ENCODE peak calls at places on chromosomes 12 and 14, in eight cellular contexts. G is left ventricle myocardium inferior, T is transverse colon, A is tibial nerve, Q is ovary, L is A549, O is OCI-LY7, I is right lobe of liver. C is an unnamed sample.

GRCh38 chr12:75720807-75721206 is 209.4 kb upstream of the KRR1 start:
- DNase-seq in G (no peak), T (no peak), A (no peak), Q (no peak), L (no peak), O (no peak), I (no peak), C (no peak)

GRCh38 chr12:119727600-119728436 is 59.9 kb downstream of the PRKAB1 start:
- DNase-seq in G (no peak), T (no peak), A (no peak), Q (no peak), L (no peak), O (peak; percentile 3), I (no peak), C (no peak)

GRCh38 chr14:33357225-33358010 is 418.7 kb downstream of the NPAS3 start:
- DNase-seq in G (no peak), T (peak; percentile 64), A (no peak), Q (no peak), L (no peak), O (no peak), I (no peak), C (no peak)

GRCh38 chr12:88529531-88530488 is 50.5 kb downstream of the KITLG start:
- DNase-seq in G (no peak), T (no peak), A (no peak), Q (no peak), L (no peak), O (no peak), I (no peak), C (no peak)

GRCh38 chr12:3202734-3203446 is 125.7 kb downstream of the TSPAN9 start:
- DNase-seq in G (no peak), T (peak; percentile 39), A (peak; percentile 75), Q (peak; percentile 83), L (peak; percentile 47), O (peak; percentile 49), I (peak; percentile 50), C (peak; percentile 40)

GRCh38 chr12:3683670-3684069 is 69.2 kb downstream of the CRACR2A start:
- DNase-seq in G (no peak), T (no peak), A (no peak), Q (no peak), L (no peak), O (no peak), I (no peak), C (no peak)

GRCh38 chr12:19088576-19088975 is 41.0 kb upstream of the PLEKHA5 start:
- DNase-seq in G (no peak), T (no peak), A (no peak), Q (no peak), L (no peak), O (no peak), I (no peak), C (no peak)

GRCh38 chr14:51859136-51859535 is 1.3 kb upstream of the GNG2 start:
- DNase-seq in G (no peak), T (no peak), A (no peak), Q (no peak), L (no peak), O (no peak), I (no peak), C (no peak)

GRCh38 chr12:4909734-4910501 is at the start of gene KCNA1:
- DNase-seq in G (no peak), T (no peak), A (no peak), Q (no peak), L (no peak), O (no peak), I (no peak), C (no peak)

GRCh38 chr12:117412465-117413190 is 51.2 kb upstream of the NOS1 start:
- DNase-seq in G (peak; percentile 38), T (no peak), A (no peak), Q (no peak), L (no peak), O (no peak), I (no peak), C (no peak)

GRCh38 chr14:89899917-89900680 is 54.4 kb downstream of the EFCAB11 start:
- DNase-seq in G (no peak), T (no peak), A (no peak), Q (no peak), L (no peak), O (peak; percentile 37), I (no peak), C (no peak)

GRCh38 chr12:128879898-128880764 is 26.9 kb downstream of the GLT1D1 start:
- DNase-seq in G (no peak), T (no peak), A (no peak), Q (no peak), L (no peak), O (no peak), I (no peak), C (no peak)

GRCh38 chr14:31419179-31420012 is 954 bp downstream of the HEATR5A start:
- DNase-seq in G (no peak), T (no peak), A (no peak), Q (no peak), L (no peak), O (no peak), I (no peak), C (no peak)

GRCh38 chr14:76653875-76654572 is 107.2 kb upstream of the VASH1 start:
- DNase-seq in G (no peak), T (no peak), A (no peak), Q (no peak), L (no peak), O (no peak), I (no peak), C (no peak)

GRCh38 chr14:60862283-60862682 is 118.6 kb downstream of the TRMT5 start:
- DNase-seq in G (no peak), T (peak; percentile 82), A (peak; percentile 68), Q (no peak), L (no peak), O (no peak), I (no peak), C (no peak)

GRCh38 chr12:93442411-93443340 is 929 bp upstream of the UBE2N start:
- DNase-seq in G (no peak), T (no peak), A (no peak), Q (no peak), L (no peak), O (no peak), I (no peak), C (no peak)

GRCh38 chr12:92602476-92602875 is 100.3 kb upstream of the PLEKHG7 start:
- DNase-seq in G (no peak), T (no peak), A (no peak), Q (no peak), L (peak; percentile 82), O (no peak), I (no peak), C (no peak)

GRCh38 chr12:49345840-49346658 is 639 bp upstream of the DNAJC22 start:
- DNase-seq in G (no peak), T (no peak), A (no peak), Q (no peak), L (no peak), O (no peak), I (no peak), C (no peak)

GRCh38 chr12:92496790-92497189 is 206.0 kb upstream of the PLEKHG7 start:
- DNase-seq in G (no peak), T (no peak), A (no peak), Q (no peak), L (no peak), O (no peak), I (no peak), C (no peak)

GRCh38 chr14:76311410-76311758 is 64.6 kb upstream of the ESRRB start:
- DNase-seq in G (no peak), T (no peak), A (no peak), Q (no peak), L (no peak), O (no peak), I (no peak), C (no peak)

GRCh38 chr14:31969371-31969770 is 107.7 kb upstream of the ARHGAP5 start:
- DNase-seq in G (no peak), T (no peak), A (no peak), Q (no peak), L (no peak), O (no peak), I (no peak), C (no peak)

GRCh38 chr14:35533357-35534129 is 421 bp upstream of the INSM2 start:
- DNase-seq in G (peak; percentile 49), T (peak; percentile 67), A (no peak), Q (peak; percentile 49), L (peak; percentile 73), O (peak; percentile 74), I (peak; percentile 69), C (peak; percentile 18)

GRCh38 chr14:68682166-68683103 is 110.4 kb downstream of the ZFP36L1 start:
- DNase-seq in G (no peak), T (peak; percentile 38), A (peak; percentile 70), Q (no peak), L (peak; percentile 79), O (peak; percentile 89), I (no peak), C (peak; percentile 29)

GRCh38 chr12:57731411-57732080 is 7.0 kb downstream of the AGAP2 start:
- DNase-seq in G (no peak), T (no peak), A (no peak), Q (no peak), L (no peak), O (no peak), I (no peak), C (no peak)

GRCh38 chr12:57734586-57734985 is 4.0 kb downstream of the AGAP2 start:
- DNase-seq in G (no peak), T (no peak), A (no peak), Q (no peak), L (no peak), O (no peak), I (no peak), C (no peak)

GRCh38 chr12:57732270-57732669 is 6.3 kb downstream of the AGAP2 start:
- DNase-seq in G (no peak), T (no peak), A (no peak), Q (no peak), L (no peak), O (no peak), I (no peak), C (no peak)

GRCh38 chr12:57733928-57734327 is 4.6 kb downstream of the AGAP2 start:
- DNase-seq in G (no peak), T (no peak), A (no peak), Q (no peak), L (no peak), O (no peak), I (no peak), C (no peak)

GRCh38 chr12:57732726-57733593 is 5.6 kb downstream of the AGAP2 start:
- DNase-seq in G (no peak), T (no peak), A (no peak), Q (no peak), L (no peak), O (no peak), I (no peak), C (no peak)
- TF ChIP-seq CTCF in G (no peak), T (no peak), A (no peak), Q (no peak), L (no peak), O (no peak), I (no peak), C (no peak)

GRCh38 chr12:100403446-100403845 is 46.6 kb downstream of the SLC17A8 start:
- DNase-seq in G (no peak), T (no peak), A (no peak), Q (no peak), L (peak; percentile 54), O (no peak), I (no peak), C (no peak)
- H3K27ac ChIP-seq in G (no peak overlapping the region), T (peak overlapping the region; percentile 32), A (no peak overlapping the region), Q (no peak overlapping the region), L (peak overlapping the region; percentile 31), O (no peak overlapping the region), I (no peak overlapping the region), C (no peak overlapping the region)

GRCh38 chr14:20048202-20048601 is 11.6 kb upstream of the OR4L1 start:
- DNase-seq in G (no peak), T (no peak), A (no peak), Q (no peak), L (no peak), O (no peak), I (no peak), C (no peak)
- H3K9me3 ChIP-seq in G (no peaks in the 10 kb centered on the region), T (no peaks in the 10 kb centered on the region), A (no peaks in the 10 kb centered on the region), Q (no peaks in the 10 kb centered on the region), L (no peaks in the 10 kb centered on the region), O (no peaks in the 10 kb centered on the region), I (no peaks in the 10 kb centered on the region), C (no peaks in the 10 kb centered on the region)

GRCh38 chr12:25583545-25583944 is 30.5 kb upstream of the LMNTD1 start:
- DNase-seq in G (no peak), T (no peak), A (no peak), Q (peak; percentile 49), L (peak; percentile 2), O (no peak), I (no peak), C (no peak)
- TF ChIP-seq CTCF in G (no peak), T (no peak), A (peak; percentile 7), Q (no peak), L (no peak), O (no peak), I (peak; percentile 9), C (no peak)